ENCODE peak calls at places on chromosomes 13 and 19, in six cellular contexts. One of them, this sample, is unnamed.

GRCh38 chr13:111066544-111066943 is 48.6 kb upstream of the ARHGEF7 start:
- DNase-seq in HCT116: no peak
- DNase-seq in CD8-positive, alpha-beta memory T cell: no peak
- DNase-seq in GM06990: no peak
- DNase-seq in osteoblast: no peak
- DNase-seq in tibial artery: no peak
- DNase-seq in this sample: no peak

GRCh38 chr13:97130201-97130600 is 91.9 kb upstream of the MBNL2 start:
- DNase-seq in CD8-positive, alpha-beta memory T cell: no peak
- DNase-seq in osteoblast: no peak
- DNase-seq in tibial artery: no peak
- DNase-seq in GM06990: no peak
- DNase-seq in HCT116: no peak
- DNase-seq in this sample: no peak

GRCh38 chr19:10346509-10346908 is 7.1 kb upstream of the ICAM3 start:
- DNase-seq in tibial artery: no peak
- DNase-seq in GM06990: no peak
- DNase-seq in HCT116: no peak
- DNase-seq in osteoblast: peak; percentile 18
- DNase-seq in CD8-positive, alpha-beta memory T cell: no peak
- DNase-seq in this sample: no peak

GRCh38 chr13:113862191-113862765 is 1.6 kb downstream of the GAS6 start:
- DNase-seq in GM06990: no peak
- DNase-seq in tibial artery: no peak
- DNase-seq in HCT116: no peak
- DNase-seq in osteoblast: peak; percentile 89
- DNase-seq in CD8-positive, alpha-beta memory T cell: no peak
- DNase-seq in this sample: no peak

GRCh38 chr13:111861766-111862366 is 205.1 kb upstream of the SOX1 start:
- DNase-seq in osteoblast: no peak
- DNase-seq in HCT116: no peak
- DNase-seq in tibial artery: no peak
- DNase-seq in CD8-positive, alpha-beta memory T cell: no peak
- DNase-seq in GM06990: no peak
- DNase-seq in this sample: no peak

GRCh38 chr19:33769208-33769607 is 27.5 kb upstream of the KCTD15 start:
- DNase-seq in osteoblast: no peak
- DNase-seq in HCT116: no peak
- DNase-seq in tibial artery: no peak
- DNase-seq in GM06990: no peak
- DNase-seq in CD8-positive, alpha-beta memory T cell: no peak
- DNase-seq in this sample: no peak

GRCh38 chr19:29715695-29716581 is 877 bp upstream of the C19orf12 start:
- DNase-seq in HCT116: no peak
- DNase-seq in CD8-positive, alpha-beta memory T cell: no peak
- DNase-seq in GM06990: no peak
- DNase-seq in tibial artery: no peak
- DNase-seq in osteoblast: no peak
- DNase-seq in this sample: no peak

GRCh38 chr19:54457773-54458647 is 5.6 kb downstream of the LENG9 start:
- DNase-seq in GM06990: no peak
- DNase-seq in tibial artery: no peak
- DNase-seq in CD8-positive, alpha-beta memory T cell: no peak
- DNase-seq in osteoblast: peak; percentile 80
- DNase-seq in HCT116: no peak
- DNase-seq in this sample: no peak

GRCh38 chr13:99704390-99704789 is 203.1 kb downstream of the TM9SF2 start:
- DNase-seq in osteoblast: no peak
- DNase-seq in GM06990: no peak
- DNase-seq in tibial artery: no peak
- DNase-seq in HCT116: no peak
- DNase-seq in CD8-positive, alpha-beta memory T cell: no peak
- DNase-seq in this sample: no peak

GRCh38 chr19:19276386-19276785 is 3.3 kb upstream of the TM6SF2 start:
- DNase-seq in tibial artery: no peak
- DNase-seq in HCT116: no peak
- DNase-seq in GM06990: no peak
- DNase-seq in CD8-positive, alpha-beta memory T cell: no peak
- DNase-seq in osteoblast: peak; percentile 96
- DNase-seq in this sample: no peak

GRCh38 chr13:87123987-87124784 is 547.0 kb upstream of the SLITRK5 start:
- DNase-seq in CD8-positive, alpha-beta memory T cell: no peak
- DNase-seq in GM06990: no peak
- DNase-seq in tibial artery: no peak
- DNase-seq in HCT116: peak; percentile 75
- DNase-seq in osteoblast: no peak
- DNase-seq in this sample: peak; percentile 27

GRCh38 chr19:737591-738093 is 13.3 kb upstream of the MISP start:
- DNase-seq in CD8-positive, alpha-beta memory T cell: peak; percentile 55
- DNase-seq in osteoblast: peak; percentile 98
- DNase-seq in tibial artery: no peak
- DNase-seq in GM06990: no peak
- DNase-seq in HCT116: no peak
- DNase-seq in this sample: peak; percentile 51

GRCh38 chr13:92390217-92390616 is 836.4 kb upstream of the GPC6 start:
- DNase-seq in osteoblast: no peak
- DNase-seq in tibial artery: no peak
- DNase-seq in HCT116: no peak
- DNase-seq in CD8-positive, alpha-beta memory T cell: no peak
- DNase-seq in GM06990: no peak
- DNase-seq in this sample: no peak

GRCh38 chr13:42071667-42072419 is 23.4 kb downstream of the DGKH start:
- DNase-seq in GM06990: no peak
- DNase-seq in HCT116: no peak
- DNase-seq in tibial artery: no peak
- DNase-seq in CD8-positive, alpha-beta memory T cell: no peak
- DNase-seq in osteoblast: peak; percentile 68
- DNase-seq in this sample: no peak

GRCh38 chr13:76331948-76332712 is 554.1 kb downstream of the KCTD12 start:
- DNase-seq in HCT116: no peak
- DNase-seq in tibial artery: no peak
- DNase-seq in CD8-positive, alpha-beta memory T cell: no peak
- DNase-seq in osteoblast: no peak
- DNase-seq in GM06990: no peak
- DNase-seq in this sample: no peak

GRCh38 chr19:38693380-38694223 is 46.2 kb downstream of the ACTN4 start:
- DNase-seq in HCT116: peak; percentile 91
- DNase-seq in osteoblast: peak; percentile 95
- DNase-seq in GM06990: no peak
- DNase-seq in CD8-positive, alpha-beta memory T cell: peak; percentile 8
- DNase-seq in tibial artery: no peak
- DNase-seq in this sample: peak; percentile 76

GRCh38 chr19:4431808-4432674 is 25.6 kb downstream of the UBXN6 start:
- DNase-seq in HCT116: no peak
- DNase-seq in CD8-positive, alpha-beta memory T cell: no peak
- DNase-seq in GM06990: no peak
- DNase-seq in osteoblast: peak; percentile 77
- DNase-seq in tibial artery: no peak
- DNase-seq in this sample: no peak

GRCh38 chr13:95485045-95485517 is 67.4 kb upstream of the CLDN10 start:
- DNase-seq in tibial artery: no peak
- DNase-seq in GM06990: no peak
- DNase-seq in CD8-positive, alpha-beta memory T cell: no peak
- DNase-seq in osteoblast: peak; percentile 41
- DNase-seq in HCT116: no peak
- DNase-seq in this sample: no peak

GRCh38 chr13:40694426-40694825 is 28.0 kb upstream of the FOXO1 start:
- DNase-seq in GM06990: no peak
- DNase-seq in CD8-positive, alpha-beta memory T cell: no peak
- DNase-seq in osteoblast: no peak
- DNase-seq in HCT116: no peak
- DNase-seq in tibial artery: no peak
- DNase-seq in this sample: no peak

GRCh38 chr13:39263033-39263432 is 224.8 kb downstream of the NHLRC3 start:
- DNase-seq in HCT116: peak; percentile 24
- DNase-seq in tibial artery: peak; percentile 59
- DNase-seq in GM06990: no peak
- DNase-seq in CD8-positive, alpha-beta memory T cell: peak; percentile 4
- DNase-seq in osteoblast: peak; percentile 35
- DNase-seq in this sample: no peak

GRCh38 chr13:42753697-42754096 is 27.7 kb upstream of the FAM216B start:
- DNase-seq in osteoblast: peak; percentile 43
- DNase-seq in HCT116: no peak
- DNase-seq in CD8-positive, alpha-beta memory T cell: no peak
- DNase-seq in tibial artery: no peak
- DNase-seq in GM06990: no peak
- DNase-seq in this sample: no peak

GRCh38 chr13:23578411-23579071 is 8.3 kb downstream of the TNFRSF19 start:
- DNase-seq in HCT116: no peak
- DNase-seq in GM06990: peak; percentile 88
- DNase-seq in tibial artery: peak; percentile 70
- DNase-seq in osteoblast: peak; percentile 93
- DNase-seq in CD8-positive, alpha-beta memory T cell: no peak
- DNase-seq in this sample: peak; percentile 42

GRCh38 chr19:1279782-1280341 is 4.5 kb downstream of the FAM174C start:
- DNase-seq in HCT116: peak; percentile 64
- DNase-seq in CD8-positive, alpha-beta memory T cell: peak; percentile 69
- DNase-seq in tibial artery: peak; percentile 71
- DNase-seq in GM06990: peak; percentile 86
- DNase-seq in osteoblast: peak; percentile 100
- DNase-seq in this sample: no peak

GRCh38 chr19:16391301-16392055 is 66.9 kb downstream of the KLF2 start:
- DNase-seq in osteoblast: no peak
- DNase-seq in CD8-positive, alpha-beta memory T cell: no peak
- DNase-seq in tibial artery: no peak
- DNase-seq in GM06990: no peak
- DNase-seq in HCT116: no peak
- DNase-seq in this sample: no peak

GRCh38 chr19:17872251-17873001 is 681 bp downstream of the SLC5A5 start:
- DNase-seq in HCT116: no peak
- DNase-seq in osteoblast: peak; percentile 69
- DNase-seq in tibial artery: no peak
- DNase-seq in GM06990: no peak
- DNase-seq in CD8-positive, alpha-beta memory T cell: peak; percentile 35
- DNase-seq in this sample: no peak

GRCh38 chr19:7516878-7517277 is 975 bp downstream of the ZNF358 start:
- DNase-seq in GM06990: no peak
- DNase-seq in CD8-positive, alpha-beta memory T cell: no peak
- DNase-seq in osteoblast: peak; percentile 94
- DNase-seq in HCT116: no peak
- DNase-seq in tibial artery: no peak
- DNase-seq in this sample: no peak

GRCh38 chr19:7513809-7514642 is 1.9 kb upstream of the ZNF358 start:
- DNase-seq in tibial artery: no peak
- DNase-seq in CD8-positive, alpha-beta memory T cell: no peak
- DNase-seq in HCT116: no peak
- DNase-seq in GM06990: no peak
- DNase-seq in osteoblast: no peak
- DNase-seq in this sample: no peak

GRCh38 chr19:7516281-7516862 is 469 bp downstream of the ZNF358 start:
- DNase-seq in osteoblast: peak; percentile 93
- DNase-seq in CD8-positive, alpha-beta memory T cell: no peak
- DNase-seq in GM06990: no peak
- DNase-seq in tibial artery: no peak
- DNase-seq in HCT116: no peak
- DNase-seq in this sample: no peak

GRCh38 chr19:7515471-7516226 is at the start of gene ZNF358:
- DNase-seq in HCT116: no peak
- DNase-seq in GM06990: peak; percentile 59
- DNase-seq in CD8-positive, alpha-beta memory T cell: peak; percentile 27
- DNase-seq in osteoblast: peak; percentile 100
- DNase-seq in tibial artery: peak; percentile 69
- DNase-seq in this sample: no peak

GRCh38 chr19:7515091-7515470 is 822 bp upstream of the ZNF358 start:
- DNase-seq in osteoblast: no peak
- DNase-seq in tibial artery: peak; percentile 88
- DNase-seq in CD8-positive, alpha-beta memory T cell: no peak
- DNase-seq in HCT116: no peak
- DNase-seq in GM06990: no peak
- DNase-seq in this sample: no peak
- H3K4me3 ChIP-seq in osteoblast: peak overlapping the region; percentile 70
- H3K4me3 ChIP-seq in tibial artery: peak overlapping the region; percentile 91
- H3K4me3 ChIP-seq in CD8-positive, alpha-beta memory T cell: no peak overlapping the region
- H3K4me3 ChIP-seq in HCT116: peak overlapping the region; percentile 64
- H3K4me3 ChIP-seq in GM06990: no peak overlapping the region
- H3K4me3 ChIP-seq in this sample: no peak overlapping the region

GRCh38 chr19:2982983-2983350 is 5.6 kb downstream of the TLE6 start:
- DNase-seq in tibial artery: peak; percentile 96
- DNase-seq in CD8-positive, alpha-beta memory T cell: no peak
- DNase-seq in HCT116: no peak
- DNase-seq in osteoblast: peak; percentile 97
- DNase-seq in GM06990: no peak
- DNase-seq in this sample: no peak

GRCh38 chr19:2981898-2982297 is 4.5 kb downstream of the TLE6 start:
- DNase-seq in HCT116: no peak
- DNase-seq in osteoblast: peak; percentile 72
- DNase-seq in GM06990: no peak
- DNase-seq in CD8-positive, alpha-beta memory T cell: no peak
- DNase-seq in tibial artery: no peak
- DNase-seq in this sample: no peak

GRCh38 chr19:2983351-2984195 is 6.2 kb downstream of the TLE6 start:
- DNase-seq in osteoblast: peak; percentile 83
- DNase-seq in CD8-positive, alpha-beta memory T cell: no peak
- DNase-seq in GM06990: no peak
- DNase-seq in HCT116: no peak
- DNase-seq in tibial artery: peak; percentile 85
- DNase-seq in this sample: peak; percentile 68

GRCh38 chr19:2982556-2982955 is 5.2 kb downstream of the TLE6 start:
- DNase-seq in tibial artery: no peak
- DNase-seq in HCT116: no peak
- DNase-seq in CD8-positive, alpha-beta memory T cell: no peak
- DNase-seq in osteoblast: no peak
- DNase-seq in GM06990: no peak
- DNase-seq in this sample: no peak

GRCh38 chr19:2984196-2984490 is 6.8 kb downstream of the TLE6 start:
- DNase-seq in HCT116: no peak
- DNase-seq in osteoblast: peak; percentile 93
- DNase-seq in GM06990: no peak
- DNase-seq in tibial artery: no peak
- DNase-seq in CD8-positive, alpha-beta memory T cell: no peak
- DNase-seq in this sample: no peak
- H3K4me3 ChIP-seq in HCT116: no peak overlapping the region
- H3K4me3 ChIP-seq in osteoblast: peak overlapping the region; percentile 68
- H3K4me3 ChIP-seq in GM06990: peak overlapping the region; percentile 32
- H3K4me3 ChIP-seq in tibial artery: peak overlapping the region; percentile 42
- H3K4me3 ChIP-seq in CD8-positive, alpha-beta memory T cell: no peak overlapping the region
- H3K4me3 ChIP-seq in this sample: no peak overlapping the region

GRCh38 chr13:98509271-98510155 is 67.4 kb downstream of the STK24 start:
- DNase-seq in HCT116: peak; percentile 63
- DNase-seq in CD8-positive, alpha-beta memory T cell: no peak
- DNase-seq in tibial artery: peak; percentile 86
- DNase-seq in GM06990: peak; percentile 65
- DNase-seq in osteoblast: peak; percentile 90
- DNase-seq in this sample: no peak
- H3K4me3 ChIP-seq in HCT116: peak overlapping the region; percentile 28
- H3K4me3 ChIP-seq in CD8-positive, alpha-beta memory T cell: no peak overlapping the region
- H3K4me3 ChIP-seq in tibial artery: no peak overlapping the region
- H3K4me3 ChIP-seq in GM06990: no peak overlapping the region
- H3K4me3 ChIP-seq in osteoblast: no peak overlapping the region
- H3K4me3 ChIP-seq in this sample: no peak overlapping the region

DNA sequence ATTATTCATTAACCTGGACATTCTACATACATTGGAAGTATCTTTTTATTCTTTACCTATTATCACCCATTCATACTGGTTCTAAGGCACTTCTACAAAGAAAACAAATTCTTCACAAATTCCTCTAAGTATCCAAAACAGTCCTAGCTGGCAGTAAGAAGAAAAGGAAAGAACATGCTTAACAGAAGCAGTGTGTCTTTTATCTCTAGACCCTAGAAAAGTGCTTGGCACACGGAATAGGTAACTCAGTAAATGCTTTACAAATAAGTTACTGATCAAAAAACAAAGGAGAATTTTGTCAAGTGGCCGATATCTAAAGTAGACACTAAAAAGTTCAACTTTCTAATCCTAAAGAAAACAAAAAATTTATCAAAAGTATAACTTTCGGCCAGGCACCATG is 32.7 kb downstream of the TSC22D1 start:
- DNase-seq in GM06990: no peak
- DNase-seq in CD8-positive, alpha-beta memory T cell: no peak
- DNase-seq in osteoblast: no peak
- DNase-seq in tibial artery: no peak
- DNase-seq in HCT116: no peak
- DNase-seq in this sample: no peak
- H3K4me3 ChIP-seq in GM06990: no peak overlapping the region
- H3K4me3 ChIP-seq in CD8-positive, alpha-beta memory T cell: no peak overlapping the region
- H3K4me3 ChIP-seq in osteoblast: no peak overlapping the region
- H3K4me3 ChIP-seq in tibial artery: no peak overlapping the region
- H3K4me3 ChIP-seq in HCT116: no peak overlapping the region
- H3K4me3 ChIP-seq in this sample: no peak overlapping the region

This sample was measured in NT2/D1.